ENCODE peak calls at places on chromosomes 4 and X, in four cellular contexts. Q is lower leg skin, U is fibroblast of pulmonary artery, R is esophagus squamous epithelium. O is an unnamed sample.
A peak's percentile ranks its signal among the peaks of the same experiment; 100 is the strongest.

GRCh38 chrX:134545524-134545923 is 85.6 kb downstream of the HPRT1 start:
- DNase-seq in U (no peak), Q (no peak), R (no peak), O (peak; percentile 53)

GRCh38 chrX:134547047-134547679 is 87.2 kb downstream of the HPRT1 start:
- DNase-seq in U (peak; percentile 53), Q (no peak), R (no peak), O (peak; percentile 49)

GRCh38 chrX:8044861-8045434 is 117.7 kb upstream of the PNPLA4 start:
- DNase-seq in U (peak; percentile 61), Q (no peak), R (no peak), O (peak; percentile 3)

GRCh38 chrX:107823456-107823855 is 2.2 kb upstream of the MID2 start:
- DNase-seq in R (no peak), Q (no peak), U (peak; percentile 89), O (peak; percentile 86)

GRCh38 chr4:106583567-106583966 is 215.0 kb upstream of the GIMD1 start:
- DNase-seq in R (no peak), U (peak; percentile 95), Q (no peak), O (peak; percentile 92)

GRCh38 chrX:24235084-24235710 is 78.7 kb downstream of the SUPT20HL2 start:
- DNase-seq in U (no peak), R (no peak), Q (no peak), O (no peak)

GRCh38 chr4:94253036-94253435 is 45.4 kb downstream of the SMARCAD1 start:
- DNase-seq in Q (no peak), U (peak; percentile 7), R (no peak), O (peak; percentile 19)

GRCh38 chrX:19709812-19710518 is 177.4 kb downstream of the SH3KBP1 start:
- DNase-seq in Q (no peak), U (peak; percentile 81), R (no peak), O (peak; percentile 97)

GRCh38 chrX:18674417-18674787 is 2.5 kb upstream of the RS1 start:
- DNase-seq in R (peak; percentile 1), Q (no peak), U (no peak), O (no peak)

GRCh38 chrX:28920554-28920953 is 333.3 kb downstream of the IL1RAPL1 start:
- DNase-seq in Q (no peak), R (no peak), U (peak; percentile 3), O (no peak)

GRCh38 chr4:173522160-173522873 is 7.7 kb downstream of the HAND2 start:
- DNase-seq in R (no peak), Q (peak; percentile 58), U (peak; percentile 95), O (peak; percentile 93)

GRCh38 chr4:133150643-133151300 is 1.7 kb downstream of the PCDH10 start:
- DNase-seq in Q (no peak), R (no peak), U (peak; percentile 39), O (no peak)

GRCh38 chr4:108674356-108674977 is 24.1 kb downstream of the OSTC start:
- DNase-seq in U (no peak), Q (no peak), R (no peak), O (no peak)

GRCh38 chr4:2827071-2827873 is 16.4 kb upstream of the ADD1 start:
- DNase-seq in U (no peak), Q (no peak), R (no peak), O (no peak)

GRCh38 chrX:112078606-112079005 is 4.0 kb downstream of the TRPC5 start:
- DNase-seq in Q (no peak), R (no peak), U (no peak), O (no peak)

GRCh38 chrX:24979081-24979480 is 36.7 kb downstream of the ARX start:
- DNase-seq in Q (no peak), U (no peak), R (no peak), O (no peak)

GRCh38 chrX:109695637-109696036 is 37.4 kb downstream of the ACSL4 start:
- DNase-seq in R (no peak), Q (no peak), U (no peak), O (no peak)

GRCh38 chrX:114581528-114582263 is 2.2 kb upstream of the HTR2C start:
- DNase-seq in Q (no peak), U (no peak), R (no peak), O (no peak)

GRCh38 chr4:150381026-150381425 is 200.9 kb upstream of the MAB21L2 start:
- DNase-seq in U (no peak), Q (no peak), R (no peak), O (no peak)

GRCh38 chr4:147543039-147543438 is 62.1 kb downstream of the EDNRA start:
- DNase-seq in U (no peak), Q (no peak), R (no peak), O (peak; percentile 67)

GRCh38 chr4:53376900-53377299 is 541 bp upstream of the FIP1L1 start:
- DNase-seq in R (no peak), Q (no peak), U (no peak), O (peak; percentile 20)

GRCh38 chr4:53374777-53375258 is 2.6 kb upstream of the FIP1L1 start:
- DNase-seq in Q (no peak), R (no peak), U (no peak), O (no peak)

GRCh38 chr4:53380221-53380620 is 2.8 kb downstream of the FIP1L1 start:
- DNase-seq in Q (no peak), U (no peak), R (no peak), O (peak; percentile 31)

GRCh38 chr4:53378171-53378482 is 686 bp downstream of the FIP1L1 start:
- DNase-seq in U (no peak), Q (no peak), R (no peak), O (no peak)

GRCh38 chr4:53377319-53378170 is at the start of gene FIP1L1:
- DNase-seq in Q (peak; percentile 93), R (peak; percentile 65), U (peak; percentile 94), O (peak; percentile 87)
- TF ChIP-seq CTCF in Q (no peak), R (no peak), U (no peak), O (no peak)

DNA sequence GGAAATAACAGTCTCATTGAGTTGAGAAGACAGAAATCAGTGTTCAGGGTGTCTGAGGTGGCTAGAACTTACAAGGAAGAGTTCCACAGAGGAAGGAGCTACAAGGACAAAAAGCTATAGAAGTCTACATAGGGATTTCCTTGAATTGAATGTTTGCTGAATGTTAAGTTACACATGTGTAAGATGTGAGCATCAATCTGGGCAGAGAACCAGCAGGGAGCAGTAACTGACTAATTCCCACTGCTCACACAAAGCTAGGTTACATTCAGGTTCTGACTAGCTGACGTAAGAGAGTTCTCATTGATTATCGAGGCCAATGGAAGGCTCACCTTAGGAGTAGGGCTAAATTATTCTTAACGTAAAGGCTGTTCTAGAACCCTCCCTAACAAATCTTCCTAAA is 60.5 kb downstream of the SLC30A9 start:
- DNase-seq in R (no peak), U (no peak), Q (no peak), O (peak; percentile 36)
- TF ChIP-seq CTCF in R (no peak), U (no peak), Q (no peak), O (no peak)

GRCh38 chr4:46937493-46937892 is 28.4 kb upstream of the COX7B2 start:
- DNase-seq in U (peak; percentile 18), R (no peak), Q (no peak), O (peak; percentile 1)
- TF ChIP-seq CTCF in U (peak; percentile 32), R (no peak), Q (no peak), O (peak; percentile 16)

DNA sequence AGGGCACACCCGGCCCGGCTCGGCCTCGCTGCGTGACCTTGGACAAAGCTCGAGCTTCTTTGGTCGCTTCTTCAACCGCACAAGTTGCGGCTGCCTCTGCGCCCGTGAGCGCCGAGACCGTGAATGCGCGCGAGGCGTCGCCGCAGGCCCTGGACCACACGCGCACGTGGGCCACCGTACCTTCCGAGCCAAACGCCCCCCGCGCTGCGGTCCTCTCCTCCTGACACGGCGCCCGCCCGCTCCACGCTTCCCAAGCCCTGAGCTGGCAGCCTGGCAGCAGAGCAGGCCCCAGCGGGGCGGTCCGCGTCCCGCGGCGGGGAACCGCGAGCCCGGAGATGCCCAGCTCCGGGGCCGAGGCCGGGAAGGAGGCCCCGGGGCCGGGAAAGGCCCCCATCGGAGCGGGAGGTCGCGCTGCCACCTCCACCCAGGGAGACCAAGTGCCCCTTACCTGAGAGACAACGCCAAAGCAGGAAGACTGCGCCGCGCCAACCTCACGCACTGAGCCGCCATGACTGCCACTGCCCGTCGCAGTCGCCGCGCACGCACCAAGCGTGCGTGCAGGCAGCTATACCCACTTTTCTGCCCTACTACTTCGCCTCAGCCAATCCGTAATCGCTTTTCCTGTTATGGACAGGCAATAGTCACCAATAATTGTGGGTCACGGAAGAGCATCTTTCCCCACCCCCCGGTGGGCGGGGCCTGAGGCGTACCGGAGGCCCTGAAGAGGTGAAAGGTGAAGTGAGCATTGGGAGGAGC is at the start of gene GRPEL1:
- DNase-seq in R (peak; percentile 96), U (peak; percentile 99), Q (peak; percentile 100), O (peak; percentile 99)
- TF ChIP-seq CTCF in R (no peak), U (no peak), Q (no peak), O (no peak)

DNA sequence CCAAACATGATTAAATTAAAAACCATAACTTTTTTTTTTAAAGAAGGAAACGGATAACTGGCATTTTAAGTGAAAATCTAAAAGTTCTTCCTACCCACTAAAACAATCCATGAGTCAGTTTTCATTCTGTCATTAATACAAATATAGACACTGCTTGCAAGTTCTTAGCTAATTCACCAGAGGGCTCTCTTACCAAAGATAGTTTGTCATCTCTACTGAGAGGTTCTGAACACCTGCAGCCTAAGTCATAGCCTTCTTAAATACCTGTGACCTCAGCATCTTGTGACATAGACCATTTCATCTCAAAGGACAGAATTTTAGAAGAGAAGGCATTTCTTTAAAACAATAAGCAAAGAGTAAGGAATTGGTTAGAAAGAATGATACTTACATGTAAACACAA is 65.3 kb upstream of the FAM120C start:
- DNase-seq in U (peak; percentile 45), Q (no peak), R (no peak), O (peak; percentile 45)
- TF ChIP-seq CTCF in U (peak; percentile 36), Q (no peak), R (no peak), O (peak; percentile 39)

GRCh38 chr4:73853246-73853704 is at the start of gene PF4V1:
- DNase-seq in U (no peak), Q (no peak), R (no peak), O (peak; percentile 43)
- TF ChIP-seq CTCF in U (peak; percentile 23), Q (no peak), R (no peak), O (peak; percentile 35)